ENCODE peak calls at places on chromosomes 2 and 18, in eight cellular contexts. One of them, this sample, is unnamed.

GRCh38 chr18:12246849-12247808 is 7.0 kb upstream of the CIDEA start:
- DNase-seq in cardiac muscle cell: peak
- DNase-seq in cardiac fibroblast: peak
- DNase-seq in AG09309: no peak
- DNase-seq in GM13977: no peak
- DNase-seq in WTC11: peak
- DNase-seq in H1: peak
- DNase-seq in endodermal cell: peak
- DNase-seq in this sample: no peak

GRCh38 chr2:38793511-38793910 is 15.5 kb downstream of the GEMIN6 start:
- DNase-seq in cardiac muscle cell: no peak
- DNase-seq in cardiac fibroblast: no peak
- DNase-seq in AG09309: no peak
- DNase-seq in GM13977: no peak
- DNase-seq in WTC11: no peak
- DNase-seq in H1: no peak
- DNase-seq in endodermal cell: no peak
- DNase-seq in this sample: no peak

GRCh38 chr2:86704482-86704971 is 15.6 kb upstream of the RMND5A start:
- DNase-seq in cardiac muscle cell: peak
- DNase-seq in cardiac fibroblast: peak
- DNase-seq in AG09309: peak
- DNase-seq in GM13977: no peak
- DNase-seq in WTC11: no peak
- DNase-seq in H1: no peak
- DNase-seq in endodermal cell: peak
- DNase-seq in this sample: peak

GRCh38 chr2:43005975-43006833 is 213.8 kb upstream of the HAAO start:
- DNase-seq in cardiac muscle cell: no peak
- DNase-seq in cardiac fibroblast: no peak
- DNase-seq in AG09309: no peak
- DNase-seq in GM13977: no peak
- DNase-seq in WTC11: no peak
- DNase-seq in H1: no peak
- DNase-seq in endodermal cell: peak
- DNase-seq in this sample: no peak

GRCh38 chr18:38884050-38884449 is 1318.5 kb upstream of the CELF4 start:
- DNase-seq in cardiac muscle cell: no peak
- DNase-seq in cardiac fibroblast: no peak
- DNase-seq in AG09309: no peak
- DNase-seq in GM13977: no peak
- DNase-seq in WTC11: no peak
- DNase-seq in H1: no peak
- DNase-seq in endodermal cell: peak
- DNase-seq in this sample: no peak

GRCh38 chr2:179336782-179337534 is 72.3 kb upstream of the SESTD1 start:
- DNase-seq in cardiac muscle cell: peak
- DNase-seq in cardiac fibroblast: peak
- DNase-seq in AG09309: peak
- DNase-seq in GM13977: no peak
- DNase-seq in WTC11: no peak
- DNase-seq in H1: no peak
- DNase-seq in endodermal cell: peak
- DNase-seq in this sample: no peak

GRCh38 chr2:238652771-238653157 is 195.1 kb upstream of the TWIST2 start:
- DNase-seq in cardiac muscle cell: no peak
- DNase-seq in cardiac fibroblast: no peak
- DNase-seq in AG09309: no peak
- DNase-seq in GM13977: no peak
- DNase-seq in WTC11: no peak
- DNase-seq in H1: no peak
- DNase-seq in endodermal cell: no peak
- DNase-seq in this sample: no peak

GRCh38 chr2:45237850-45238542 is 228.7 kb upstream of the SIX2 start:
- DNase-seq in cardiac muscle cell: peak
- DNase-seq in cardiac fibroblast: peak
- DNase-seq in AG09309: peak
- DNase-seq in GM13977: no peak
- DNase-seq in WTC11: no peak
- DNase-seq in H1: no peak
- DNase-seq in endodermal cell: no peak
- DNase-seq in this sample: peak

GRCh38 chr2:181946444-181947127 is 39.1 kb upstream of the PPP1R1C start:
- DNase-seq in cardiac muscle cell: no peak
- DNase-seq in cardiac fibroblast: no peak
- DNase-seq in AG09309: no peak
- DNase-seq in GM13977: no peak
- DNase-seq in WTC11: no peak
- DNase-seq in H1: no peak
- DNase-seq in endodermal cell: no peak
- DNase-seq in this sample: no peak

GRCh38 chr2:162073776-162074578 is at the start of gene DPP4:
- DNase-seq in cardiac muscle cell: no peak
- DNase-seq in cardiac fibroblast: peak
- DNase-seq in AG09309: no peak
- DNase-seq in GM13977: peak
- DNase-seq in WTC11: peak
- DNase-seq in H1: peak
- DNase-seq in endodermal cell: peak
- DNase-seq in this sample: no peak

GRCh38 chr18:33744032-33744697 is 166.1 kb downstream of the ASXL3 start:
- DNase-seq in cardiac muscle cell: no peak
- DNase-seq in cardiac fibroblast: no peak
- DNase-seq in AG09309: no peak
- DNase-seq in GM13977: no peak
- DNase-seq in WTC11: no peak
- DNase-seq in H1: no peak
- DNase-seq in endodermal cell: peak
- DNase-seq in this sample: no peak

GRCh38 chr18:12839526-12840196 is 44.4 kb downstream of the PTPN2 start:
- DNase-seq in cardiac muscle cell: peak
- DNase-seq in cardiac fibroblast: peak
- DNase-seq in AG09309: peak
- DNase-seq in GM13977: peak
- DNase-seq in WTC11: no peak
- DNase-seq in H1: no peak
- DNase-seq in endodermal cell: no peak
- DNase-seq in this sample: no peak

GRCh38 chr2:205482399-205483065 is 199.8 kb upstream of the NRP2 start:
- DNase-seq in cardiac muscle cell: peak
- DNase-seq in cardiac fibroblast: peak
- DNase-seq in AG09309: no peak
- DNase-seq in GM13977: no peak
- DNase-seq in WTC11: peak
- DNase-seq in H1: peak
- DNase-seq in endodermal cell: peak
- DNase-seq in this sample: no peak

GRCh38 chr18:60090170-60090569 is 190.4 kb downstream of the PMAIP1 start:
- DNase-seq in cardiac muscle cell: peak
- DNase-seq in cardiac fibroblast: peak
- DNase-seq in AG09309: no peak
- DNase-seq in GM13977: no peak
- DNase-seq in WTC11: no peak
- DNase-seq in H1: no peak
- DNase-seq in endodermal cell: no peak
- DNase-seq in this sample: no peak

GRCh38 chr18:62526098-62527025 is 3.5 kb downstream of the ZCCHC2 start:
- DNase-seq in cardiac muscle cell: peak
- DNase-seq in cardiac fibroblast: peak
- DNase-seq in AG09309: peak
- DNase-seq in GM13977: peak
- DNase-seq in WTC11: peak
- DNase-seq in H1: peak
- DNase-seq in endodermal cell: peak
- DNase-seq in this sample: peak

GRCh38 chr2:217854684-217855083 is 148.1 kb downstream of the TNS1 start:
- DNase-seq in cardiac muscle cell: no peak
- DNase-seq in cardiac fibroblast: no peak
- DNase-seq in AG09309: no peak
- DNase-seq in GM13977: no peak
- DNase-seq in WTC11: no peak
- DNase-seq in H1: no peak
- DNase-seq in endodermal cell: no peak
- DNase-seq in this sample: no peak

GRCh38 chr2:215618145-215618544 is 182.3 kb upstream of the FN1 start:
- DNase-seq in cardiac muscle cell: no peak
- DNase-seq in cardiac fibroblast: no peak
- DNase-seq in AG09309: no peak
- DNase-seq in GM13977: no peak
- DNase-seq in WTC11: no peak
- DNase-seq in H1: no peak
- DNase-seq in endodermal cell: no peak
- DNase-seq in this sample: no peak

GRCh38 chr2:144749188-144749587 is 229.3 kb upstream of the ZEB2 start:
- DNase-seq in cardiac muscle cell: no peak
- DNase-seq in cardiac fibroblast: no peak
- DNase-seq in AG09309: no peak
- DNase-seq in GM13977: no peak
- DNase-seq in WTC11: no peak
- DNase-seq in H1: no peak
- DNase-seq in endodermal cell: no peak
- DNase-seq in this sample: no peak

GRCh38 chr2:121582272-121582671 is 51.6 kb downstream of the RNU4ATAC start:
- DNase-seq in cardiac muscle cell: no peak
- DNase-seq in cardiac fibroblast: no peak
- DNase-seq in AG09309: no peak
- DNase-seq in GM13977: no peak
- DNase-seq in WTC11: no peak
- DNase-seq in H1: no peak
- DNase-seq in endodermal cell: no peak
- DNase-seq in this sample: no peak

GRCh38 chr2:201879986-201880385 is 73.6 kb downstream of the CDK15 start:
- DNase-seq in cardiac muscle cell: no peak
- DNase-seq in cardiac fibroblast: no peak
- DNase-seq in AG09309: no peak
- DNase-seq in GM13977: no peak
- DNase-seq in WTC11: no peak
- DNase-seq in H1: no peak
- DNase-seq in endodermal cell: no peak
- DNase-seq in this sample: no peak

GRCh38 chr2:162057426-162057825 is 16.6 kb downstream of the DPP4 start:
- DNase-seq in cardiac muscle cell: no peak
- DNase-seq in cardiac fibroblast: no peak
- DNase-seq in AG09309: no peak
- DNase-seq in GM13977: no peak
- DNase-seq in WTC11: no peak
- DNase-seq in H1: no peak
- DNase-seq in endodermal cell: no peak
- DNase-seq in this sample: no peak

GRCh38 chr2:133448195-133448594 is 120.1 kb downstream of the NCKAP5 start:
- DNase-seq in cardiac muscle cell: no peak
- DNase-seq in cardiac fibroblast: no peak
- DNase-seq in AG09309: no peak
- DNase-seq in GM13977: no peak
- DNase-seq in WTC11: no peak
- DNase-seq in H1: no peak
- DNase-seq in endodermal cell: no peak
- DNase-seq in this sample: no peak
- TF ChIP-seq CTCF in cardiac muscle cell: no peak
- TF ChIP-seq CTCF in cardiac fibroblast: no peak
- TF ChIP-seq CTCF in AG09309: no peak
- TF ChIP-seq CTCF in GM13977: no peak
- TF ChIP-seq CTCF in WTC11: no peak
- TF ChIP-seq CTCF in H1: no peak
- TF ChIP-seq CTCF in endodermal cell: no peak
- TF ChIP-seq CTCF in this sample: no peak

GRCh38 chr2:207897541-207898353 is 127.6 kb downstream of the PLEKHM3 start:
- DNase-seq in cardiac muscle cell: no peak
- DNase-seq in cardiac fibroblast: no peak
- DNase-seq in AG09309: no peak
- DNase-seq in GM13977: no peak
- DNase-seq in WTC11: no peak
- DNase-seq in H1: no peak
- DNase-seq in endodermal cell: no peak
- DNase-seq in this sample: no peak

GRCh38 chr2:207898354-207898695 is 127.0 kb downstream of the PLEKHM3 start:
- DNase-seq in cardiac muscle cell: no peak
- DNase-seq in cardiac fibroblast: no peak
- DNase-seq in AG09309: no peak
- DNase-seq in GM13977: no peak
- DNase-seq in WTC11: no peak
- DNase-seq in H1: no peak
- DNase-seq in endodermal cell: no peak
- DNase-seq in this sample: no peak

GRCh38 chr2:207892676-207893402 is 123.1 kb upstream of the FZD5 start:
- DNase-seq in cardiac muscle cell: peak
- DNase-seq in cardiac fibroblast: peak
- DNase-seq in AG09309: no peak
- DNase-seq in GM13977: no peak
- DNase-seq in WTC11: no peak
- DNase-seq in H1: no peak
- DNase-seq in endodermal cell: no peak
- DNase-seq in this sample: no peak

GRCh38 chr2:207895236-207895860 is 125.6 kb upstream of the FZD5 start:
- DNase-seq in cardiac muscle cell: no peak
- DNase-seq in cardiac fibroblast: no peak
- DNase-seq in AG09309: no peak
- DNase-seq in GM13977: no peak
- DNase-seq in WTC11: no peak
- DNase-seq in H1: no peak
- DNase-seq in endodermal cell: no peak
- DNase-seq in this sample: no peak

GRCh38 chr2:207896525-207897295 is 127.0 kb upstream of the FZD5 start:
- DNase-seq in cardiac muscle cell: no peak
- DNase-seq in cardiac fibroblast: no peak
- DNase-seq in AG09309: no peak
- DNase-seq in GM13977: no peak
- DNase-seq in WTC11: peak
- DNase-seq in H1: no peak
- DNase-seq in endodermal cell: peak
- DNase-seq in this sample: no peak
- TF ChIP-seq CTCF in cardiac muscle cell: no peak
- TF ChIP-seq CTCF in cardiac fibroblast: peak
- TF ChIP-seq CTCF in AG09309: no peak
- TF ChIP-seq CTCF in GM13977: no peak
- TF ChIP-seq CTCF in WTC11: peak
- TF ChIP-seq CTCF in H1: peak
- TF ChIP-seq CTCF in endodermal cell: peak
- TF ChIP-seq CTCF in this sample: no peak

DNA sequence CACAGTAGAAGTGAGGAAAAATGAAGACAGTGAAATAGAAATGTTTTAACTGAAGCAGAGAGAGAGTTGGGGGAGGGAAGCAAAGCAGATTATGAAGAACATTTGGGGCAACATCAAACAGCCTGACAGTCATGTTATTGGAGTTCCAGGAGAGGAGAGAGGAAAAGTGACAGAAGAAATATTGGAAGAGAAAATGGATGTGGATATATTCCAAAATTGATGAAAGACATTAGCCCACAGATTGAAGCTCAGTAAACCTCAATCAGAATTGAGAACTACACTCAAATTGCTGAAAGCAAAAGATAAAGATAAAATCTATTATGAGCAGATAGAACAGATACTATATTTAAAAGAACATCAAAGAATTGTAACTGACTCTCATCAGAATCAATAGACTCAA is 90.8 kb downstream of the ARHGAP28 start:
- DNase-seq in cardiac muscle cell: no peak
- DNase-seq in cardiac fibroblast: no peak
- DNase-seq in AG09309: no peak
- DNase-seq in GM13977: no peak
- DNase-seq in WTC11: no peak
- DNase-seq in H1: no peak
- DNase-seq in endodermal cell: no peak
- DNase-seq in this sample: no peak
- TF ChIP-seq CTCF in cardiac muscle cell: no peak
- TF ChIP-seq CTCF in cardiac fibroblast: no peak
- TF ChIP-seq CTCF in AG09309: no peak
- TF ChIP-seq CTCF in GM13977: no peak
- TF ChIP-seq CTCF in WTC11: no peak
- TF ChIP-seq CTCF in H1: no peak
- TF ChIP-seq CTCF in endodermal cell: no peak
- TF ChIP-seq CTCF in this sample: no peak

GRCh38 chr2:62787381-62787780 is 81.9 kb downstream of the EHBP1 start:
- DNase-seq in cardiac muscle cell: peak
- DNase-seq in cardiac fibroblast: peak
- DNase-seq in AG09309: no peak
- DNase-seq in GM13977: peak
- DNase-seq in WTC11: no peak
- DNase-seq in H1: no peak
- DNase-seq in endodermal cell: no peak
- DNase-seq in this sample: no peak
- TF ChIP-seq CTCF in cardiac muscle cell: peak
- TF ChIP-seq CTCF in cardiac fibroblast: peak
- TF ChIP-seq CTCF in AG09309: peak
- TF ChIP-seq CTCF in GM13977: peak
- TF ChIP-seq CTCF in WTC11: no peak
- TF ChIP-seq CTCF in H1: no peak
- TF ChIP-seq CTCF in endodermal cell: peak
- TF ChIP-seq CTCF in this sample: no peak